ENCODE peak calls at places on chromosome X, in five cellular contexts. W is esophagus squamous epithelium, H is SIG-M5, X is dorsolateral prefrontal cortex, N is NCI-H510A treated with DMSO at 0.1 percent for 48 hours. Z is an unnamed sample.
A peak's percentile ranks its signal among the peaks of the same experiment; 100 is the strongest.

GRCh38 chrX:40096395-40097091 is 1.2 kb downstream of the BCOR start:
- DNase-seq in W (no peak), H (no peak), X (no peak), N (no peak), Z (peak; percentile 38)

GRCh38 chrX:133951098-133951497 is 34.3 kb downstream of the GPC3 start:
- DNase-seq in W (no peak), H (no peak), X (no peak), N (no peak), Z (no peak)

GRCh38 chrX:68627986-68628385 is 19.5 kb upstream of the STARD8 start:
- DNase-seq in W (no peak), H (no peak), X (no peak), N (no peak), Z (no peak)

GRCh38 chrX:36431819-36432218 is 512.3 kb downstream of the CFAP47 start:
- DNase-seq in W (no peak), H (no peak), X (no peak), N (no peak), Z (no peak)

GRCh38 chrX:101759000-101759399 is 99.3 kb upstream of the ARMCX2 start:
- DNase-seq in W (no peak), H (no peak), X (no peak), N (peak; percentile 8), Z (peak; percentile 19)

GRCh38 chrX:153722704-153723350 is 1.4 kb downstream of the BCAP31 start:
- DNase-seq in W (no peak), H (no peak), X (no peak), N (no peak), Z (no peak)

GRCh38 chrX:129698150-129698549 is 40.6 kb upstream of the XPNPEP2 start:
- DNase-seq in W (no peak), H (no peak), X (no peak), N (no peak), Z (no peak)

GRCh38 chrX:72340572-72340971 is 34.9 kb upstream of the CITED1 start:
- DNase-seq in W (no peak), H (no peak), X (no peak), N (no peak), Z (no peak)

GRCh38 chrX:128975716-128976115 is 547.6 kb downstream of the SMARCA1 start:
- DNase-seq in W (no peak), H (no peak), X (peak; percentile 48), N (peak; percentile 43), Z (peak; percentile 49)

GRCh38 chrX:34638116-34638515 is 19.0 kb downstream of the TMEM47 start:
- DNase-seq in W (no peak), H (no peak), X (no peak), N (peak; percentile 26), Z (peak; percentile 8)

GRCh38 chrX:69088171-69088938 is 76.9 kb downstream of the PJA1 start:
- DNase-seq in W (no peak), H (no peak), X (no peak), N (no peak), Z (no peak)

GRCh38 chrX:139877710-139878414 is 55.0 kb downstream of the ATP11C start:
- DNase-seq in W (no peak), H (no peak), X (no peak), N (no peak), Z (no peak)

GRCh38 chrX:16278927-16279326 is 111.6 kb downstream of the MAGEB17 start:
- DNase-seq in W (no peak), H (no peak), X (no peak), N (peak; percentile 4), Z (no peak)

GRCh38 chrX:1392376-1393130 is 640 bp upstream of the SLC25A6 start:
- DNase-seq in W (no peak), H (no peak), X (peak; percentile 48), N (no peak), Z (no peak)

GRCh38 chrX:107360788-107361360 is 88.6 kb upstream of the FRMPD3 start:
- DNase-seq in W (no peak), H (no peak), X (no peak), N (no peak), Z (no peak)

GRCh38 chrX:130264573-130264972 is 4.1 kb downstream of the ZNF280C start:
- DNase-seq in W (no peak), H (no peak), X (no peak), N (no peak), Z (no peak)

GRCh38 chrX:83759872-83760271 is 101.1 kb upstream of the CYLC1 start:
- DNase-seq in W (no peak), H (no peak), X (no peak), N (peak; percentile 8), Z (peak; percentile 26)

GRCh38 chrX:2546496-2546895 is 45.7 kb upstream of the DHRSX start:
- DNase-seq in W (no peak), H (no peak), X (no peak), N (no peak), Z (no peak)

GRCh38 chrX:63764946-63765345 is 20.1 kb downstream of the ARHGEF9 start:
- DNase-seq in W (no peak), H (no peak), X (no peak), N (no peak), Z (no peak)

GRCh38 chrX:40158036-40158706 is 60.4 kb upstream of the BCOR start:
- DNase-seq in W (no peak), H (no peak), X (no peak), N (no peak), Z (peak; percentile 52)

GRCh38 chrX:34956915-34957314 is 14.3 kb downstream of the FAM47B start:
- DNase-seq in W (no peak), H (no peak), X (no peak), N (no peak), Z (no peak)

GRCh38 chrX:132171478-132171877 is 43.7 kb upstream of the FRMD7 start:
- DNase-seq in W (no peak), H (no peak), X (no peak), N (no peak), Z (peak; percentile 1)

GRCh38 chrX:109155161-109155560 is 326.7 kb downstream of the GUCY2F start:
- DNase-seq in W (no peak), H (no peak), X (no peak), N (no peak), Z (no peak)

Z was measured in NCI-H146.